ENCODE peak calls at places on chromosome 22, in four cellular contexts. U, Y, F and V are unnamed samples.

GRCh38 chr22:42522546-42522945 is 3.0 kb upstream of the RRP7A start:
- DNase-seq in U (no peak), Y (no peak), F (no peak), V (no peak)

GRCh38 chr22:27212617-27213177 is 555.3 kb downstream of the MIAT start:
- DNase-seq in Y (no peak), U (peak), F (no peak), V (no peak)

GRCh38 chr22:19868333-19868732 is 13.7 kb upstream of the GNB1L start:
- DNase-seq in F (no peak), Y (no peak), U (no peak), V (peak)

GRCh38 chr22:38069372-38070249 is 12.4 kb downstream of the PICK1 start:
- DNase-seq in F (peak), U (no peak), Y (peak), V (no peak)

GRCh38 chr22:21734540-21735197 is 925 bp downstream of the YPEL1 start:
- DNase-seq in Y (no peak), F (no peak), U (no peak), V (no peak)

GRCh38 chr22:44245438-44245837 is 64.7 kb downstream of the PARVG start:
- DNase-seq in F (no peak), U (no peak), Y (no peak), V (no peak)

GRCh38 chr22:19066531-19067271 is 55.5 kb downstream of the DGCR2 start:
- DNase-seq in F (no peak), U (peak), Y (no peak), V (peak)

GRCh38 chr22:27113211-27114030 is 456.0 kb downstream of the MIAT start:
- DNase-seq in U (peak), Y (peak), F (peak), V (no peak)

GRCh38 chr22:34281738-34282137 is 361.5 kb upstream of the LARGE1 start:
- DNase-seq in U (no peak), Y (no peak), F (no peak), V (no peak)

GRCh38 chr22:40720538-40721256 is 41.4 kb downstream of the MCHR1 start:
- DNase-seq in Y (no peak), F (no peak), U (no peak), V (no peak)

GRCh38 chr22:49307870-49308269 is 519.8 kb downstream of the BRD1 start:
- DNase-seq in Y (no peak), F (peak), U (no peak), V (no peak)

GRCh38 chr22:20106849-20107237 is 9.1 kb upstream of the RANBP1 start:
- DNase-seq in Y (no peak), F (no peak), U (no peak), V (peak)

GRCh38 chr22:17368727-17369552 is at the start of gene CECR2:
- DNase-seq in U (no peak), Y (peak), F (peak), V (peak)

GRCh38 chr22:36359172-36359973 is 28.4 kb downstream of the MYH9 start:
- DNase-seq in U (no peak), Y (no peak), F (no peak), V (no peak)

GRCh38 chr22:20867179-20868099 is 8.6 kb downstream of the SNAP29 start:
- DNase-seq in Y (peak), U (no peak), F (no peak), V (no peak)

GRCh38 chr22:19497245-19497644 is 17.5 kb downstream of the CDC45 start:
- DNase-seq in F (no peak), Y (no peak), U (peak), V (no peak)

GRCh38 chr22:19805821-19806212 is 45.2 kb downstream of the TBX1 start:
- DNase-seq in Y (no peak), U (peak), F (no peak), V (peak)

GRCh38 chr22:48896766-48897637 is 930.7 kb downstream of the BRD1 start:
- DNase-seq in U (no peak), F (peak), Y (no peak), V (no peak)

GRCh38 chr22:33512961-33513360 is 407.3 kb downstream of the LARGE1 start:
- DNase-seq in Y (no peak), F (no peak), U (no peak), V (no peak)

GRCh38 chr22:50432131-50432870 is 42.5 kb downstream of the SBF1 start:
- DNase-seq in F (no peak), U (no peak), Y (no peak), V (no peak)

GRCh38 chr22:36977947-36978660 is 41.1 kb downstream of the TST start:
- DNase-seq in U (peak), F (peak), Y (peak), V (peak)

GRCh38 chr22:35582861-35583670 is 34.1 kb downstream of the MB start:
- DNase-seq in F (peak), U (peak), Y (peak), V (peak)

GRCh38 chr22:45544588-45545170 is 42.0 kb downstream of the FBLN1 start:
- DNase-seq in Y (no peak), F (no peak), U (peak), V (no peak)

GRCh38 chr22:17319541-17319940 is 49.7 kb upstream of the CECR2 start:
- DNase-seq in Y (no peak), U (no peak), F (no peak), V (no peak)

GRCh38 chr22:20023214-20023613 is 2.3 kb downstream of the TANGO2 start:
- DNase-seq in U (no peak), F (no peak), Y (no peak), V (no peak)